ENCODE peak calls at places on chromosome 12, in ten cellular contexts. V is DMS79; W is T-cell; B is HTR-8/SVneo; G is AG09319; N is iPS DF 6.9; U is progenitor cell of endocrine pancreas; T is activated naive CD8-positive, alpha-beta T cell treated with anti-CD3 and anti-CD28 coated beads for 36 hours; O is NCI-H1092 treated with DMSO at 0.1 percent for 48 hours; C is NCI-H524. F is an unnamed sample.

GRCh38 chr12:132524405-132524804 is 34.5 kb downstream of the FBRSL1 start:
- DNase-seq in N (no peak), T (no peak), G (no peak), B (no peak), C (no peak), O (no peak), U (no peak), V (no peak), W (no peak), F (peak; percentile 13)

GRCh38 chr12:27580561-27581330 is 56.7 kb downstream of the PPFIBP1 start:
- DNase-seq in G (no peak), T (no peak), N (no peak), C (no peak), U (no peak), B (no peak), W (no peak), V (no peak), O (no peak), F (no peak)

GRCh38 chr12:86050010-86050409 is 175.9 kb downstream of the NTS start:
- DNase-seq in O (peak; percentile 2), T (no peak), N (no peak), U (no peak), C (no peak), W (no peak), G (no peak), B (no peak), V (no peak), F (no peak)

GRCh38 chr12:131203666-131204415 is 250.1 kb downstream of the ADGRD1 start:
- DNase-seq in T (no peak), G (no peak), U (no peak), V (no peak), N (no peak), B (no peak), W (no peak), C (no peak), O (no peak), F (no peak)

GRCh38 chr12:62621239-62621638 is 154.6 kb downstream of the MON2 start:
- DNase-seq in B (no peak), V (peak; percentile 34), W (no peak), O (peak; percentile 45), T (no peak), U (no peak), G (no peak), N (no peak), C (no peak), F (no peak)

GRCh38 chr12:53252349-53252916 is 15.7 kb upstream of the ESPL1 start:
- DNase-seq in W (no peak), V (peak; percentile 8), T (peak; percentile 14), U (no peak), N (no peak), C (peak; percentile 36), B (no peak), G (no peak), O (no peak), F (no peak)

GRCh38 chr12:101018540-101018939 is 191.5 kb downstream of the SLC5A8 start:
- DNase-seq in U (no peak), B (peak; percentile 56), T (no peak), W (no peak), V (no peak), N (no peak), C (no peak), G (peak; percentile 44), O (no peak), F (peak; percentile 12)

GRCh38 chr12:26150737-26151450 is 26.1 kb upstream of the BHLHE41 start:
- DNase-seq in N (no peak), B (no peak), O (no peak), U (no peak), T (no peak), G (peak; percentile 23), W (no peak), V (no peak), C (no peak), F (peak; percentile 69)

GRCh38 chr12:119758695-119759094 is 90.8 kb downstream of the PRKAB1 start:
- DNase-seq in N (no peak), B (no peak), U (no peak), T (no peak), C (peak; percentile 98), V (no peak), G (no peak), W (no peak), O (no peak), F (no peak)

GRCh38 chr12:127060310-127060847 is 1206.6 kb upstream of the TMEM132C start:
- DNase-seq in W (no peak), V (no peak), G (no peak), U (no peak), B (no peak), T (no peak), C (no peak), N (no peak), O (no peak), F (no peak)

GRCh38 chr12:124403273-124403672 is 108.4 kb downstream of the RFLNA start:
- DNase-seq in N (no peak), G (no peak), O (no peak), V (no peak), W (no peak), T (no peak), U (no peak), C (no peak), B (no peak), F (no peak)

GRCh38 chr12:67069451-67070306 is 199.5 kb upstream of the CAND1 start:
- DNase-seq in O (peak; percentile 61), N (no peak), C (peak; percentile 40), B (peak; percentile 10), W (peak; percentile 32), T (peak; percentile 66), U (peak; percentile 41), G (no peak), V (no peak), F (no peak)

GRCh38 chr12:56229819-56230448 is at the start of gene SLC39A5:
- DNase-seq in W (no peak), B (no peak), U (no peak), O (no peak), C (no peak), G (no peak), N (no peak), V (no peak), T (no peak), F (no peak)

F was measured in stromal cell of bone marrow.